ENCODE peak calls at places on chromosomes 16 and 17, in five cellular contexts. M, I, W, N and L are unnamed samples.

GRCh38 chr17:42275527-42276358 is 448 bp downstream of the STAT5B start:
- DNase-seq in M (no peak), I (no peak), W (peak; percentile 90), N (no peak), L (no peak)

GRCh38 chr16:8863594-8864424 is 5.0 kb downstream of the CARHSP1 start:
- DNase-seq in M (no peak), I (no peak), W (peak; percentile 43), N (peak; percentile 87), L (no peak)

GRCh38 chr17:59404471-59404870 is 73.0 kb downstream of the YPEL2 start:
- DNase-seq in M (no peak), I (no peak), W (no peak), N (no peak), L (no peak)

GRCh38 chr16:50202926-50203624 is 50.0 kb downstream of the TENT4B start:
- DNase-seq in M (no peak), I (no peak), W (no peak), N (no peak), L (no peak)

GRCh38 chr16:21598676-21599157 is 660 bp upstream of the METTL9 start:
- DNase-seq in M (no peak), I (no peak), W (peak; percentile 63), N (no peak), L (peak; percentile 21)

GRCh38 chr17:65627108-65627507 is 65.7 kb upstream of the AXIN2 start:
- DNase-seq in M (no peak), I (no peak), W (no peak), N (no peak), L (peak; percentile 40)

GRCh38 chr17:31787857-31788570 is 71.0 kb downstream of the COPRS start:
- DNase-seq in M (no peak), I (no peak), W (no peak), N (no peak), L (peak; percentile 59)

GRCh38 chr17:19978206-19978802 is 676 bp upstream of the AKAP10 start:
- DNase-seq in M (no peak), I (no peak), W (peak; percentile 56), N (no peak), L (no peak)

GRCh38 chr17:68324114-68324513 is 32.8 kb downstream of the ARSG start:
- DNase-seq in M (no peak), I (peak; percentile 97), W (no peak), N (no peak), L (no peak)

GRCh38 chr17:68585643-68586042 is 15.5 kb downstream of the FAM20A start:
- DNase-seq in M (no peak), I (no peak), W (no peak), N (no peak), L (no peak)

GRCh38 chr16:56193951-56194726 is 2.9 kb downstream of the GNAO1 start:
- DNase-seq in M (peak; percentile 88), I (peak; percentile 66), W (peak; percentile 49), N (peak; percentile 67), L (no peak)

GRCh38 chr16:11196286-11196828 is 59.6 kb downstream of the SOCS1 start:
- DNase-seq in M (no peak), I (no peak), W (no peak), N (no peak), L (no peak)

GRCh38 chr17:78252701-78253635 is 21.5 kb downstream of the TMEM235 start:
- DNase-seq in M (no peak), I (no peak), W (no peak), N (no peak), L (no peak)
- TF ChIP-seq POLR2A in M (no peak), I (no peak), W (no peak), N (no peak), L (no peak)

GRCh38 chr17:40330850-40331470 is 22.0 kb downstream of the RARA start:
- DNase-seq in M (no peak), I (no peak), W (no peak), N (no peak), L (no peak)

GRCh38 chr17:40333781-40334453 is 24.9 kb downstream of the RARA start:
- DNase-seq in M (no peak), I (peak; percentile 87), W (no peak), N (no peak), L (no peak)

GRCh38 chr17:40328386-40328766 is 19.4 kb downstream of the RARA start:
- DNase-seq in M (no peak), I (no peak), W (no peak), N (no peak), L (no peak)

GRCh38 chr17:40329981-40330794 is 21.2 kb downstream of the RARA start:
- DNase-seq in M (peak; percentile 84), I (peak; percentile 74), W (peak; percentile 65), N (peak; percentile 76), L (no peak)

GRCh38 chr17:40331743-40332641 is 23.0 kb downstream of the RARA start:
- DNase-seq in M (peak; percentile 93), I (peak; percentile 96), W (no peak), N (peak; percentile 92), L (peak; percentile 96)
- TF ChIP-seq POLR2A in M (no peak), I (no peak), W (no peak), N (no peak), L (no peak)

GRCh38 chr16:3439637-3440036 is 3.7 kb downstream of the ZNF597 start:
- DNase-seq in M (no peak), I (no peak), W (no peak), N (no peak), L (no peak)

GRCh38 chr16:3444032-3444388 is 530 bp downstream of the NAA60 start:
- DNase-seq in M (no peak), I (no peak), W (peak; percentile 63), N (peak; percentile 36), L (no peak)

GRCh38 chr16:3443108-3444031 is at the start of the genes NAA60 and ZNF597:
- DNase-seq in M (peak; percentile 88), I (peak; percentile 83), W (peak; percentile 92), N (peak; percentile 81), L (peak; percentile 87)
- TF ChIP-seq POLR2A in M (no peak), I (peak; percentile 47), W (peak; percentile 59), N (no peak), L (no peak)

DNA sequence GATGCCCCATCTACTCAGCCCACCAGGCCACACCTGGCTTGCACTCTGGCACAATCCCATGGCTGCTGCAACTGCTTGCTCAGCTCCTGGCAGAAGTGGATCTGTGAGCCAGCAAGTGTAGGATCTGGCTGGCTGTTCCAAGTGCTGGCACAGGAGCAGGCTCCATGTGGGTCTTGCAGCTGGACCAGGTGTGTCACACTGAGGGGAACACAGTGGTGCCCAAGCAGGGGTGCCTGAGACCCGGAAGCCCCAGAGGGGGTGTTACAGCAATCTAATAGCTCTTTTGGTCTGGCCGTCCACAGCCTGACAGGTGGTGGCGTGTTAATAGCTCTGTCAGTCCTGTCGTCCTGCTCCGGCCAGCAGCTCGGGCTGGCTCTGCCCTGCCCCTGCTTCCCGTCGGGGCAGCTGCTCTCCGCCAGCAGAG is 19.6 kb upstream of the GOT2 start:
- DNase-seq in M (no peak), I (peak; percentile 35), W (no peak), N (no peak), L (no peak)
- TF ChIP-seq POLR2A in M (no peak), I (no peak), W (no peak), N (no peak), L (no peak)

GRCh38 chr16:88489163-88489721 is 36.2 kb downstream of the ZFPM1 start:
- DNase-seq in M (no peak), I (no peak), W (no peak), N (peak; percentile 77), L (no peak)
- TF ChIP-seq POLR2A in M (no peak), I (no peak), W (no peak), N (no peak), L (no peak)

GRCh38 chr16:83134638-83135037 is 507.9 kb downstream of the CDH13 start:
- DNase-seq in M (no peak), I (no peak), W (no peak), N (no peak), L (no peak)
- TF ChIP-seq POLR2A in M (no peak), I (no peak), W (no peak), N (no peak), L (no peak)

DNA sequence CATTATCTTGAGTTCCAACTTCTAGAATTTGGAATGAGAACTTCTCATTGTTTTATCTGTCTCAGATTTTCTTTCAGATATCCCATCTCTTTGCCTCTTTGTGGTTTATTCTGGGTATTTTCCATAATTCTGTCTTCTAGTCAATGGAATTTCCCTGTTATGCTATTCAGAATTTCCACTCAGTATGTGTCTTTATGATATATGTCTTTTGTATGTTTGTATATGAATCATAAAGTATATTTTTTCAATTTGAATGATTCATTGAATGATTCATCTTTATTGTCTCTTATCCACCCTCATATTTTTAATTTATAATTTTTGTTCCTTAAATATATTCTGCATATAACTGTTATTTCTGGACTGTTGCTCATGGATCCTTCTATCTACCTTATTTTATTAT is 729.7 kb upstream of the GOT2 start:
- DNase-seq in M (no peak), I (no peak), W (no peak), N (no peak), L (no peak)
- TF ChIP-seq POLR2A in M (no peak), I (no peak), W (no peak), N (no peak), L (no peak)

GRCh38 chr17:81967244-81967532 is 6.2 kb upstream of the NOTUM start:
- DNase-seq in M (no peak), I (no peak), W (no peak), N (no peak), L (no peak)

GRCh38 chr17:81966343-81967243 is 5.6 kb upstream of the NOTUM start:
- DNase-seq in M (peak; percentile 65), I (no peak), W (no peak), N (peak; percentile 59), L (no peak)

GRCh38 chr17:81968850-81969812 is 8.1 kb upstream of the NOTUM start:
- DNase-seq in M (no peak), I (no peak), W (no peak), N (no peak), L (no peak)

GRCh38 chr17:81968396-81968745 is 7.4 kb upstream of the NOTUM start:
- DNase-seq in M (no peak), I (no peak), W (no peak), N (no peak), L (no peak)

GRCh38 chr17:81967533-81968395 is 6.8 kb upstream of the NOTUM start:
- DNase-seq in M (peak; percentile 83), I (peak; percentile 78), W (peak; percentile 84), N (peak; percentile 81), L (peak; percentile 95)
- TF ChIP-seq POLR2A in M (no peak), I (peak; percentile 14), W (no peak), N (no peak), L (no peak)